ENCODE peak calls at places on chromosome 16, in ten cellular contexts. X is CD8-positive, alpha-beta memory T cell; H is Right ventricle myocardium superior; B is GM03348; L is mesendoderm; D is neural progenitor cell; R is DMS 273 treated with DMSO at 0.1 percent for 48 hours; G is EL; Z is HT1080; E is brain microvascular endothelial cell. A is an unnamed sample.

GRCh38 chr16:48525201-48526057 is 84.6 kb downstream of the N4BP1 start:
- DNase-seq in X (no peak), H (peak), B (no peak), L (no peak), D (no peak), R (no peak), G (no peak), Z (no peak), E (no peak), A (no peak)

GRCh38 chr16:82701302-82702022 is 74.7 kb downstream of the CDH13 start:
- DNase-seq in X (no peak), H (no peak), B (peak), L (no peak), D (no peak), R (no peak), G (no peak), Z (peak), E (peak), A (no peak)

GRCh38 chr16:1981398-1981836 is at the start of gene NOXO1:
- DNase-seq in X (no peak), H (no peak), B (no peak), L (peak), D (no peak), R (no peak), G (no peak), Z (no peak), E (no peak), A (no peak)

GRCh38 chr16:68406458-68407041 is 41.8 kb downstream of the SMPD3 start:
- DNase-seq in X (no peak), H (no peak), B (peak), L (no peak), D (no peak), R (no peak), G (peak), Z (no peak), E (peak), A (no peak)

GRCh38 chr16:79093554-79093967 is 507.0 kb downstream of the MAF start:
- DNase-seq in X (peak), H (peak), B (no peak), L (no peak), D (no peak), R (no peak), G (no peak), Z (peak), E (no peak), A (no peak)

GRCh38 chr16:81539009-81539820 is 94.6 kb downstream of the CMIP start:
- DNase-seq in X (no peak), H (no peak), B (peak), L (no peak), D (no peak), R (no peak), G (no peak), Z (no peak), E (peak), A (no peak)

GRCh38 chr16:72189865-72190371 is 18.0 kb upstream of the PMFBP1 start:
- DNase-seq in X (no peak), H (no peak), B (no peak), L (peak), D (no peak), R (no peak), G (peak), Z (peak), E (peak), A (no peak)

GRCh38 chr16:70470927-70471341 is 16.5 kb downstream of the FCSK start:
- DNase-seq in X (no peak), H (peak), B (no peak), L (peak), D (peak), R (no peak), G (no peak), Z (no peak), E (no peak), A (no peak)

GRCh38 chr16:65547799-65548446 is 426.1 kb upstream of the CDH11 start:
- DNase-seq in X (no peak), H (no peak), B (peak), L (peak), D (peak), R (no peak), G (peak), Z (peak), E (peak), A (no peak)

GRCh38 chr16:89054714-89055113 is 38.9 kb upstream of the ACSF3 start:
- DNase-seq in X (no peak), H (no peak), B (no peak), L (no peak), D (no peak), R (no peak), G (no peak), Z (no peak), E (no peak), A (no peak)

GRCh38 chr16:30902070-30902972 is 5.9 kb downstream of the CTF1 start:
- DNase-seq in X (peak), H (peak), B (peak), L (peak), D (peak), R (no peak), G (peak), Z (no peak), E (peak), A (peak)

GRCh38 chr16:31010539-31010938 is at the start of gene STX1B:
- DNase-seq in X (peak), H (no peak), B (peak), L (peak), D (peak), R (no peak), G (peak), Z (no peak), E (no peak), A (no peak)